ENCODE peak calls at places on chromosomes 3 and 15, in six cellular contexts. D is T-cell; Y is T-helper 2 cell; S is AG09319; L is HFF-Myc; I is central memory CD8-positive, alpha-beta T cell. C is an unnamed sample.

GRCh38 chr3:69445498-69445897 is 59.6 kb upstream of the FRMD4B start:
- DNase-seq in D (no peak), Y (no peak), S (no peak), L (no peak), I (no peak), C (no peak)

GRCh38 chr15:89167267-89168176 is 53.9 kb downstream of the RLBP1 start:
- DNase-seq in D (no peak), Y (no peak), S (no peak), L (peak), I (no peak), C (no peak)

GRCh38 chr15:69482686-69483256 is 30.2 kb downstream of the RPLP1 start:
- DNase-seq in D (no peak), Y (no peak), S (no peak), L (no peak), I (no peak), C (no peak)

GRCh38 chr15:90864507-90864906 is 3.9 kb upstream of the FURIN start:
- DNase-seq in D (no peak), Y (no peak), S (no peak), L (no peak), I (no peak), C (no peak)

GRCh38 chr3:123658860-123659221 is 74.0 kb upstream of the HACD2 start:
- DNase-seq in D (no peak), Y (no peak), S (no peak), L (no peak), I (no peak), C (no peak)

GRCh38 chr15:50248994-50249586 is 16.4 kb downstream of the HDC start:
- DNase-seq in D (no peak), Y (no peak), S (no peak), L (no peak), I (no peak), C (no peak)

GRCh38 chr3:70882104-70882503 is 569.7 kb upstream of the MDFIC2 start:
- DNase-seq in D (no peak), Y (no peak), S (peak), L (no peak), I (no peak), C (no peak)

GRCh38 chr15:78002996-78003395 is 74.5 kb downstream of the TBC1D2B start:
- DNase-seq in D (no peak), Y (no peak), S (no peak), L (no peak), I (no peak), C (no peak)

GRCh38 chr3:57145852-57146251 is 19.3 kb downstream of the IL17RD start:
- DNase-seq in D (no peak), Y (no peak), S (no peak), L (no peak), I (no peak), C (no peak)

GRCh38 chr3:151412989-151413388 is 28.4 kb upstream of the P2RY12 start:
- DNase-seq in D (no peak), Y (no peak), S (no peak), L (no peak), I (no peak), C (no peak)

GRCh38 chr3:73622135-73622534 is 2.6 kb downstream of the PDZRN3 start:
- DNase-seq in D (no peak), Y (no peak), S (no peak), L (no peak), I (no peak), C (no peak)

GRCh38 chr3:440826-441225 is 244.3 kb downstream of the CHL1 start:
- DNase-seq in D (no peak), Y (no peak), S (no peak), L (no peak), I (no peak), C (no peak)

GRCh38 chr15:38193496-38193895 is 59.1 kb upstream of the SPRED1 start:
- DNase-seq in D (no peak), Y (no peak), S (no peak), L (no peak), I (no peak), C (no peak)

GRCh38 chr3:32303051-32303786 is 64.7 kb downstream of the CMTM8 start:
- DNase-seq in D (peak), Y (no peak), S (no peak), L (no peak), I (no peak), C (no peak)

GRCh38 chr3:190697901-190698300 is 164.6 kb downstream of the GMNC start:
- DNase-seq in D (no peak), Y (no peak), S (peak), L (peak), I (no peak), C (no peak)

GRCh38 chr3:144677118-144677517 is 705.5 kb downstream of the DIPK2A start:
- DNase-seq in D (no peak), Y (no peak), S (no peak), L (no peak), I (no peak), C (no peak)

GRCh38 chr3:77466562-77466961 is 426.7 kb downstream of the ROBO2 start:
- DNase-seq in D (no peak), Y (no peak), S (no peak), L (no peak), I (no peak), C (no peak)

GRCh38 chr3:55252921-55253320 is 234.2 kb downstream of the WNT5A start:
- DNase-seq in D (no peak), Y (no peak), S (no peak), L (no peak), I (no peak), C (no peak)

GRCh38 chr3:190073264-190073663 is 47.4 kb downstream of the P3H2 start:
- DNase-seq in D (no peak), Y (no peak), S (no peak), L (no peak), I (no peak), C (no peak)

GRCh38 chr3:138646008-138646407 is 37.4 kb downstream of the FAIM start:
- DNase-seq in D (no peak), Y (no peak), S (no peak), L (no peak), I (no peak), C (no peak)

GRCh38 chr3:165919284-165919683 is 82.1 kb upstream of the BCHE start:
- DNase-seq in D (no peak), Y (no peak), S (no peak), L (no peak), I (no peak), C (no peak)

GRCh38 chr3:38548154-38548931 is 52.2 kb downstream of the EXOG start:
- DNase-seq in D (no peak), Y (no peak), S (no peak), L (no peak), I (no peak), C (no peak)

GRCh38 chr3:29494305-29495036 is 213.6 kb downstream of the RBMS3 start:
- DNase-seq in D (no peak), Y (no peak), S (peak), L (peak), I (no peak), C (no peak)

GRCh38 chr15:101498731-101499480 is 9.4 kb upstream of the PCSK6 start:
- DNase-seq in D (no peak), Y (no peak), S (no peak), L (no peak), I (no peak), C (no peak)

GRCh38 chr3:127786358-127787070 is 35.8 kb downstream of the MGLL start:
- DNase-seq in D (no peak), Y (no peak), S (peak), L (peak), I (no peak), C (no peak)